ENCODE peak calls at places on chromosomes 12 and 14, in four cellular contexts. A is A549, G is GM12878, E is K562. P is an unnamed sample.
A peak's percentile ranks its signal among the peaks of the same experiment; 100 is the strongest.

GRCh38 chr12:96502477-96502876 is 13.1 kb downstream of the CFAP54 start:
- DNase-seq in A (peak; percentile 26), G (peak; percentile 78), E (no peak), P (no peak)

GRCh38 chr12:97275261-97276197 is 187.1 kb upstream of the RMST start:
- DNase-seq in A (no peak), G (no peak), E (no peak), P (no peak)

GRCh38 chr14:24095196-24096068 is 1.3 kb downstream of the PCK2 start:
- DNase-seq in A (peak; percentile 62), G (peak; percentile 92), E (peak; percentile 77), P (peak; percentile 100)

GRCh38 chr14:98138666-98139065 is 1133.3 kb downstream of the BCL11B start:
- DNase-seq in A (peak; percentile 30), G (no peak), E (peak; percentile 10), P (no peak)

GRCh38 chr12:47360771-47361388 is 281.1 kb upstream of the AMIGO2 start:
- DNase-seq in A (no peak), G (no peak), E (peak; percentile 17), P (no peak)

GRCh38 chr14:43706901-43707300 is 800.2 kb downstream of the FSCB start:
- DNase-seq in A (peak; percentile 65), G (no peak), E (no peak), P (no peak)

GRCh38 chr14:24178399-24179178 is 6.7 kb downstream of the REC8 start:
- DNase-seq in A (no peak), G (no peak), E (no peak), P (no peak)

GRCh38 chr12:20624718-20625117 is 70.4 kb upstream of the SLCO1C1 start:
- DNase-seq in A (peak; percentile 79), G (no peak), E (no peak), P (peak; percentile 56)

GRCh38 chr12:132393245-132393795 is 63.9 kb upstream of the GALNT9 start:
- DNase-seq in A (peak; percentile 83), G (no peak), E (peak; percentile 62), P (peak; percentile 20)

GRCh38 chr14:85483037-85483436 is 46.9 kb upstream of the FLRT2 start:
- DNase-seq in A (no peak), G (no peak), E (no peak), P (peak; percentile 9)

GRCh38 chr12:332581-333205 is 56.4 kb downstream of the KDM5A start:
- DNase-seq in A (no peak), G (no peak), E (no peak), P (no peak)

GRCh38 chr14:67569011-67569650 is 30.9 kb downstream of the PIGH start:
- DNase-seq in A (no peak), G (no peak), E (no peak), P (no peak)

GRCh38 chr14:94485944-94486841 is 10.2 kb upstream of the SERPINA9 start:
- DNase-seq in A (peak; percentile 37), G (no peak), E (peak; percentile 67), P (peak; percentile 48)

GRCh38 chr12:75177997-75178396 is 31.6 kb downstream of the KCNC2 start:
- DNase-seq in A (peak; percentile 66), G (no peak), E (no peak), P (peak; percentile 7)

GRCh38 chr12:103801709-103802585 is 39.1 kb downstream of the NT5DC3 start:
- DNase-seq in A (peak; percentile 73), G (no peak), E (no peak), P (peak; percentile 57)

GRCh38 chr12:65656904-65657351 is 167.4 kb upstream of the HMGA2 start:
- DNase-seq in A (peak; percentile 66), G (no peak), E (peak; percentile 17), P (no peak)

GRCh38 chr14:95562892-95563685 is 28.2 kb downstream of the GLRX5 start:
- DNase-seq in A (no peak), G (no peak), E (no peak), P (peak; percentile 55)

GRCh38 chr14:56874375-56874774 is 64.1 kb upstream of the OTX2 start:
- DNase-seq in A (peak; percentile 39), G (no peak), E (no peak), P (peak; percentile 18)

GRCh38 chr12:20342111-20342510 is 26.2 kb upstream of the PDE3A start:
- DNase-seq in A (peak; percentile 27), G (no peak), E (no peak), P (no peak)

GRCh38 chr12:100724071-100724470 is 70.5 kb upstream of the ANO4 start:
- DNase-seq in A (no peak), G (no peak), E (no peak), P (no peak)

GRCh38 chr14:50941151-50941550 is 3.1 kb downstream of the PYGL start:
- DNase-seq in A (no peak), G (no peak), E (no peak), P (no peak)

GRCh38 chr14:74491952-74492351 is 1.2 kb downstream of the NPC2 start:
- DNase-seq in A (peak; percentile 59), G (no peak), E (peak; percentile 18), P (peak; percentile 60)

GRCh38 chr14:21631084-21631483 is 3.7 kb downstream of the OR10G2 start:
- DNase-seq in A (no peak), G (no peak), E (no peak), P (no peak)

GRCh38 chr12:52789637-52790426 is 6.1 kb downstream of the KRT3 start:
- DNase-seq in A (no peak), G (no peak), E (peak; percentile 91), P (no peak)

GRCh38 chr12:41743835-41744234 is 400.8 kb downstream of the GXYLT1 start:
- DNase-seq in A (peak; percentile 77), G (no peak), E (no peak), P (peak; percentile 0)

GRCh38 chr12:94969424-94969823 is 34.1 kb downstream of the NDUFA12 start:
- DNase-seq in A (no peak), G (no peak), E (no peak), P (no peak)

GRCh38 chr14:87049886-87050820 is 942.8 kb downstream of the GALC start:
- DNase-seq in A (peak; percentile 20), G (no peak), E (peak; percentile 9), P (peak; percentile 37)

GRCh38 chr12:10363922-10364838 is 25.7 kb downstream of the KLRK1 start:
- DNase-seq in A (no peak), G (peak; percentile 84), E (peak; percentile 27), P (peak; percentile 18)

GRCh38 chr14:64279719-64280668 is 14.2 kb downstream of the ESR2 start:
- DNase-seq in A (peak; percentile 17), G (no peak), E (peak; percentile 10), P (no peak)

GRCh38 chr14:50955373-50956043 is 11.2 kb upstream of the PYGL start:
- DNase-seq in A (peak; percentile 98), G (no peak), E (peak; percentile 76), P (peak; percentile 82)

DNA sequence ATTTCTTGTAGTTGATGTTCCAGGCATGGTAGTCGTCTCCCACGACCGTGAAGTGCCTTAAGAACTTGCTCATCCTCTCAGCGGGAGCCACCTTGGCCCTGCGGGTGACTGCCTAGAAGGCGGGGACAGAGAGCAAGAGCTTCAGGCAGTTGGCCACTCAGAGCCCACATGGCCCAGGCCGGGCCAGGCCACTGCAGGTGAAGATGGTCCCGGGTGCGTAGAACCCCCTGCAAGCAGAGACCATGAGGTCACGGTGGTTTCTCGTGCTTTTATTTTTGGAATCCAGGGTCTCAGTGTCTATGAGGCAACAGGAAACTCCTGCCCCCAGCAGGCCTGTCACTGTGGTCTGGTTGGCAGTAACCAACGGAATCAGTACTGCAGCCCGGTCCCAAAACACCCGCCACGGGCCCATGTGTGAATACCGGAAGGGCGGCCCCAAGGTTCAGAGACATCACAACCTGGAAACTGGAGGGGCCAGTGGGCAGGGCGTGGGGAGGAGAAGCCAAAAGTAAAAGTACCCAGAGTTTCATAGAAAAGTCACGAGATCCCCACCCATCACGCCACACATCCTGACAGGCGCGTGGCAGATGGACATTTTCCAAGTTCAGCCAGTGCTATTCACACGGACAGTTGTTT is 27.5 kb downstream of the HVCN1 start:
- DNase-seq in A (no peak), G (peak; percentile 92), E (no peak), P (no peak)
- TF ChIP-seq USF2 in A (no peak), G (no peak), E (no peak), P (no peak)

DNA sequence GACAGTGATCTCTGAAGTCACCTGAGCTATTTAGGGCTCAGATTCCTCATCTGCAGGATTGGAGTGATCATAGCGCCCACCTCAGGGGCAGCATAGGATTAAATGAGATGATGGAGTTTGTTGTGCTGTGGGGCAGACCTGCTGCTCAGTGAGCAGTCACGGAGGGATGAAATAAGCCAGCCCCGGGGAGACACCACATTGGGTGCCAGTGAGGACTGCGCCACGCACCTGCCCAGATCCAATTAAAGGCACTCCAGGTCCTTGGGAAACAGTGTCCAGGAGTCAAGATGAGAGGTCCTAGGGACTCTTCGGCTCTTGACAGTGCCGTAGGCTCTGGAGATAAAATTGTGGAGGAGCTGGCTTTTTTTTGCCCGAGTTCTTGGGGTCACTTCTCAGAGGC is 166.2 kb downstream of the ADGRD1 start:
- DNase-seq in A (no peak), G (no peak), E (no peak), P (no peak)
- TF ChIP-seq POLR2AphosphoS2 in A (no peak), G (no peak), E (no peak), P (no peak)

DNA sequence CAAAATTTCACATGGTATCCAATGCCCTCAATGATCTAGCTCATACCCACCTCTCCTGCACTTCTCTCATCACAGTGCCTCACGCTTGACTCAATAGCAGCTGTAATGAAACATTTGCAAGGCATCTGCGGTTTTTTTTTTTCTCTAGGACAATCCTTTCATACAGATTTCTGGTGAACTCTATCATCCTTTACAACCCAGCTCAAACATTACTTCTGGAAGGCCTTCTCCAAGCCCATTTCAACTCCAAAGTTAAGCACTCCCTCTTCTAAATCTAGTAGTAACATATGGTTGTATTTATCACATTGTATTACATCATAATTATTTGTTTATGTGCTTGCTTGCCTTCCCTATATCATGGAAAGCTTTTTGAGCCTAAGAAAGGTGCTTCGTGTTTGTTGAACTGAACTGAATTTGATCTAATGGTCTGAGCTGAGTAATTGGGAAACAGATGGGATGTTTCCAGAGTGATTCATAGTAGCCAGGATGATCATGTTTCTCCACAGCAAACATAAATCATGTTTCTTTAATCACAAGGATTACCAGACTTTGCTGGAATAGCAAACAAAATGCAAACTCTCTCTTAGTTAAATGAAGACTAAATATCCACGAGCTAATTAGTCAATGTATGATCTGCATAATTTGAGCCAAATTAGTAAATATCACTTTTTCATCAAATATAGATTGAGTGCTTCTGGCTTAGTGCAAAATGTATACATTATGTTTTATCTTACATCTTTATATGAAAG is 14.3 kb downstream of the CFL2 start:
- DNase-seq in A (peak; percentile 90), G (no peak), E (no peak), P (peak; percentile 89)
- TF ChIP-seq USF2 in A (no peak), G (no peak), E (no peak), P (no peak)

GRCh38 chr14:102727336-102728095 is 49.7 kb upstream of the TRAF3 start:
- DNase-seq in A (no peak), G (no peak), E (no peak), P (no peak)

GRCh38 chr14:102729825-102730224 is 47.4 kb upstream of the TRAF3 start:
- DNase-seq in A (no peak), G (no peak), E (no peak), P (no peak)

GRCh38 chr14:102731101-102731870 is 46.0 kb upstream of the TRAF3 start:
- DNase-seq in A (no peak), G (no peak), E (no peak), P (no peak)

GRCh38 chr14:102728509-102728908 is 48.7 kb upstream of the TRAF3 start:
- DNase-seq in A (no peak), G (no peak), E (no peak), P (no peak)

DNA sequence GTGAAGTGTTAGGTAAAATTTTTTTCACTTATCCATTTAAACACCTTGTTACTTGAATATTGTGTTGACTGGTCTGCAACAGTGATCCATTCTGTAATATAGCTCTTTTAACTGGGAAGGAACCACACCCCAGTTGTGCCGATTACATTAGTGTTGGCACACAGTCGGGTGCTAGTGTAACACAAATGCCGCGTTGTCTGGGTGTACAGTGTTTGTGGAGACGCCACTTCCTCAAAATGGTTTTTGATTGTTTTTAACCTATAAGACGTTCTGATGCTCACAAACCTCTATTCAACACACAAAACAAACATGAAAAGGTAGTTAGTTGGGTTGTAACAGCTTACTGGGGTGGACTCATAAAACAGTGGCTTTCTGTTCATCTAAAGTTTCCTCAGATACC is 48.0 kb upstream of the TRAF3 start:
- DNase-seq in A (no peak), G (no peak), E (no peak), P (no peak)
- TF ChIP-seq POLR2AphosphoS2 in A (no peak), G (no peak), E (no peak), P (no peak)